ENCODE peak calls at places on chromosomes 11 and 22, in four cellular contexts. N is mesendoderm, I is lower lobe of right lung, U is neural progenitor cell. X is an unnamed sample. For H3K27me3, the result is how much of the 10 kb centered on the place peaks cover.

GRCh38 chr11:17188675-17189074 is 19.1 kb downstream of the PIK3C2A start:
- DNase-seq in N (peak), U (peak), I (no peak), X (no peak)

GRCh38 chr11:132844956-132845355 is 687.3 kb downstream of the OPCML start:
- DNase-seq in N (peak), U (no peak), I (no peak), X (no peak)

GRCh38 chr11:5688482-5688881 is 1.1 kb upstream of the TRIM22 start:
- DNase-seq in I (no peak), U (no peak), N (no peak), X (no peak)

GRCh38 chr11:129145276-129145675 is 46.8 kb downstream of the ARHGAP32 start:
- DNase-seq in N (no peak), U (no peak), I (no peak), X (no peak)

GRCh38 chr11:127193916-127194315 is 193.3 kb upstream of the KIRREL3 start:
- DNase-seq in N (peak), I (no peak), U (no peak), X (no peak)

GRCh38 chr11:12354750-12355545 is 22.4 kb upstream of the PARVA start:
- DNase-seq in N (peak), U (no peak), I (no peak), X (no peak)

GRCh38 chr22:40491990-40492631 is 121.7 kb downstream of the SGSM3 start:
- DNase-seq in I (no peak), U (no peak), N (no peak), X (no peak)

GRCh38 chr22:17578129-17578754 is 14.9 kb downstream of the SLC25A18 start:
- DNase-seq in N (no peak), I (peak), U (no peak), X (no peak)

GRCh38 chr22:36298118-36298517 is 45.2 kb downstream of the APOL1 start:
- DNase-seq in I (no peak), N (no peak), U (no peak), X (peak)

GRCh38 chr11:42407379-42407778 is 904.4 kb upstream of the API5 start:
- DNase-seq in N (peak), U (peak), I (no peak), X (peak)

GRCh38 chr22:43742551-43742950 is 69.6 kb downstream of the EFCAB6 start:
- DNase-seq in N (no peak), U (no peak), I (no peak), X (peak)

GRCh38 chr11:64358907-64359711 is at the start of gene RPS6KA4:
- DNase-seq in I (peak), U (peak), N (peak), X (no peak)

GRCh38 chr11:20397281-20397680 is 9.8 kb downstream of the PRMT3 start:
- DNase-seq in N (peak), I (no peak), U (peak), X (no peak)

GRCh38 chr11:78961938-78962701 is 387.5 kb upstream of the NARS2 start:
- DNase-seq in N (peak), U (peak), I (no peak), X (no peak)

GRCh38 chr11:102120437-102120935 is 10.2 kb downstream of the YAP1 start:
- DNase-seq in I (no peak), N (peak), U (no peak), X (no peak)

GRCh38 chr11:94671553-94672366 is 96.4 kb upstream of the AMOTL1 start:
- DNase-seq in I (no peak), N (no peak), U (no peak), X (no peak)

GRCh38 chr11:58992489-58992888 is 53.2 kb downstream of the GLYATL1 start:
- DNase-seq in N (no peak), U (no peak), I (no peak), X (no peak)

GRCh38 chr22:49204599-49205214 is 623.0 kb downstream of the BRD1 start:
- DNase-seq in I (no peak), N (no peak), U (no peak), X (no peak)

GRCh38 chr11:123378096-123378495 is 52.0 kb upstream of the GRAMD1B start:
- DNase-seq in N (no peak), I (no peak), U (no peak), X (no peak)
- H3K4me3 ChIP-seq in N (no peak), I (no peak), U (no peak), X (no peak)

GRCh38 chr22:31945478-31945815 is 1.1 kb downstream of the YWHAH start:
- DNase-seq in N (no peak), U (no peak), I (no peak), X (no peak)
- H3K27ac ChIP-seq in N (peak), U (no peak), I (peak), X (peak)

DNA sequence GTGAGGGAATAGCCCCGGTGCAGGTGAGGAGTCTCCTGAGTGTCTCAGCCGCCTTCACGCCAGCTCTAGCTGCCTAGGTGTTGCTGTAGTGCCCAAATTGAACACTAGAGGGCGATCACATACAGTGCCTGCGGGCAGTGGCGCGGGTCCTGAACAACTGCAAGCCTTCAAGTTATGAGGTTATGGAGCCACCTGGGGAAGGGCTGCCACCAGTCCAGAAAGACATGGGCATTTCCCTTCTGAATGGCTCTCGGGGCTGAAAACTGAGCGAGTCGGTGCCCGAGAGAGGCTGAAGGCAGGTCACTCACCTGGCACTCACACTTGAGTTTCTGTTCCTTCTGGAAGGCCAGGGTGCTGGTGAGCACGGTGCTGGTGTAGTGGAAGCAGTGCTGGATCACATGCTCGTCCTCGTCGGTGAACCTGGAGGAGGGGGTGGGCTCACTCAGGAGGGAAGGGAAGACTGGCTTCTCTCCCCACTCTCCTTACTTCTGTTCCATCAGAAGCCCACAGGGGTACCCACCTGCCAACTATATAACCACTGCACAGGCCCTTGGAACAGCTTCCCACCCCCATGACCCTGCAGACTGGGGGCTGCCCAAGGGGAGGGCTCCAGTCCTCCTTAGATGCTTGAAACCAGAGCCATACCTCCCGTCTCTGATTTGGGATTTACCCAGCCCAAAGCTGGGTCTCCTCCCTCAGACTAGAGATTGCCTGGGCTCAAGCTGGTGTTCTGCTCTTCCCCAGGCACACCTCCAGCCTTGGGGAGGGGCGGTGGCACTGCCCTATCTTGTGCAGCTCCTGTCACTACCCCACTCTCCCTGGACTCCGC is 88.2 kb downstream of the PDE2A start:
- DNase-seq in U (peak), N (peak), I (peak), X (peak)
- H3K27me3 ChIP-seq in U (half or more), N (under half), I (half or more), X (under half)

DNA sequence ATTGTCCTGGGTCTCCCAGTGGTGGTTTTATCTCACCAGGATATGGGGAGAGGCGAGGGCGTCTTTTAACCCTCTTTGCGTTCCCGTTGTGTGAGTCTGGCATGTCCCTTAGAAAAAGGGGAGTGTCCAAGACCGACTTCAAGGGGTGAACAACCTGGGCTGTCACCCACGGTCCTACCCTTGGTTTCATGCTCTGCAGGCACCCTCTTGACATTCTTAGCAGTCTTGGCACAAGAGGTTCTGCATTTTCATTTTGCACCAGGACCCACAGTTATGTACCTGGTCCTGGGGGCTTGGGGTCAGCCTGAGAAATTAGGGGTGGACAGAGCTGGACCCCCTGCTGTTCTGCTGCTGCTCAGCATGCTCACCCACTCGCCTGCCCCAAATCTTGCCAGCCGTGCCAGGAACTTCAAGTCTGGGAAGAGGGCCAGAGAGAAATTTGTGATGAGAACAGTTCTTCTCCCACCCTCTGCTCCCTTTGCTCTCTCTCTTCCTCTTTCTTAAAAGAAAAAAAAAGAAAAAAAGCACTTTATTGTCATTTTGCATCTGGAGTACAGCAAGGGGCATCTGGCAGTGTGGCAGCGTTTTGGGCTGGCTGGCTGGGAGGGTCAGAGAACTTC is 471.2 kb downstream of the MIAT start:
- DNase-seq in U (no peak), I (no peak), N (no peak), X (no peak)
- H3K4me3 ChIP-seq in U (no peak), I (no peak), N (no peak), X (peak)

GRCh38 chr11:110200241-110200640 is 96.2 kb downstream of the RDX start:
- DNase-seq in I (no peak), U (no peak), N (no peak), X (no peak)

GRCh38 chr11:110199184-110199981 is 97.0 kb downstream of the RDX start:
- DNase-seq in I (no peak), U (peak), N (no peak), X (peak)

GRCh38 chr11:110198031-110198729 is 98.2 kb downstream of the RDX start:
- DNase-seq in N (no peak), U (no peak), I (no peak), X (no peak)

GRCh38 chr11:110196884-110197420 is 99.5 kb downstream of the RDX start:
- DNase-seq in I (no peak), U (no peak), N (no peak), X (peak)

GRCh38 chr11:110200836-110201235 is 95.6 kb downstream of the RDX start:
- DNase-seq in N (no peak), U (no peak), I (no peak), X (no peak)
- H3K27ac ChIP-seq in N (no peak), U (no peak), I (no peak), X (no peak)

DNA sequence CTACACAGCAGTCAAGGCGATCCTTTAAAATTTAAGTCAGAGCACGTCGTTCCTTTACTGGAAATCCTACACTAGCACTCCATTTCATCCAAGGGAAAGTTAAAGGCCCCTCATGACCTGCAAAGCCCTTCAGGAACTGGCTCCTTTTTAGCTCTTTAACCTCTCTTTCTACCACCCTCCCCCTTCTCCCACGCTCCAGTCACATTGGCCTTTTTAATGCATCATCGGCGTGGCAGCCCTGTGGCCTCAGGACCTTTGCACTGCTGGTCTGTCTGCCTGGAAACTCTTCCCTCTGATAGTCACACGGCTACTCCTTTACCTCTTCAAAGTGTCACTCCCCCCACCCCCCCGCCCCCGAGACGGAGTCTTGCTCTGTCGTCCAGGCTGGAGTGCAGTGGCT is 1.2 kb upstream of the PTPN5 start:
- DNase-seq in N (no peak), I (no peak), U (no peak), X (no peak)
- H3K27me3 ChIP-seq in N (under half), I (under half), U (half or more), X (under half)

DNA sequence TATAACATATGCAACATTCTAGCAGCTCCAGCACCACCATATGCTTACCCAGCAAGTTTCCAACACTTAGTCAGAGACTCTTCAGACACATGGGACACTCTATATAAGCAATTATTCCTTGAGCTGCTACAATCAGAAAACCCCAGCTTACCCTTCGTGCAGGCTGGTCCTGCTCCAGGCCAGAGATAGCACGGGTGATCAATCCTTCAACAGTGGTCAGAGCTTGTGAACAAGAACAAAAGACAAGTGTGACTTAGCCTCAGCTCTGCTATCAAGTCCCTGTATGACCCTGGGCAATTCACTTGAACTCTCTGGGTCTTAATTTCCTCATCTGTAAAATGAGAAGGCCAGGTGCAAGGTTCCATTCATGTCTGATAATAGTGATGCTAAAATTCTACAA is 1.5 kb downstream of the ZPR1 start:
- DNase-seq in I (no peak), N (no peak), U (no peak), X (no peak)
- H3K4me3 ChIP-seq in I (peak), N (no peak), U (no peak), X (no peak)

GRCh38 chr22:45975266-45976161 is 1.4 kb downstream of the WNT7B start:
- DNase-seq in U (peak), N (peak), I (no peak), X (no peak)

GRCh38 chr22:45977003-45977395 is at the start of gene WNT7B:
- DNase-seq in N (peak), U (peak), I (peak), X (no peak)

GRCh38 chr22:45976351-45977002 is 485 bp downstream of the WNT7B start:
- DNase-seq in I (no peak), U (peak), N (no peak), X (no peak)

GRCh38 chr22:45978275-45978713 is 1.3 kb upstream of the WNT7B start:
- DNase-seq in I (no peak), N (no peak), U (no peak), X (no peak)

DNA sequence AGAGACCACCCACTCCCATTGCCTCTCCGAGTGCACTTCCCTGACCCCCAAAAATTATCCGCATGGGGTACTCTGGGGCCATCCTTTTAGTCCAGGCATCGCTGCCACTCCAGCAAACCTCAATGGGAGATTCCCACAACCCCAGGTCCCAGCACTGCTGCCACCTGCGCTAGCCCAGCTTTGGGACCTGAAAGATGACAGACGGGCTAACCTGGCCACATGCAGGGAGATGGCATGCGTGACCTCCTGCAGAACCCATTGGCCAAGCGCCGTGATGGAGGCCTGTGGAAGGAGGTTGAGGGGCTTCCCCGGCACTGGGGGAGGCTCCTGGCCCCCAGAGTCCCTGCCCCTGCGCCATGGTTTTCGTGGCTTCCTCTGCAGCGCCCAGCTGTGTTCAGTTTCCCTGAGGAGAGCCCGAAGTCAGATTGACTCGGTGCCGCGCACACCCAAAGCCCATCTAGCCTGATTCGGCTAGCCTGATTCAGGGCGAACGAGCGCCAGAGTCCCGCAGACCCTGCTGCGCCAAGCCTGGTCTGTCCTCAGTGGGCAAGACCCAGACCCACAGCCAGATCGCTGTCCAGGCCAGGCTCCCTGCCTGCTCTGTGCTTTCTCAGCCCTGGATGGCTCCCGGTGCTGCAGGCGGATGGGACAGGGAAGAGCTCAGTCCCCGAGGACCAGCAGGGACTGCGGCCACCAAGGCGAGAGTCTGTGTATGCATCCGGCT is 751 bp upstream of the WNT7B start:
- DNase-seq in U (peak), I (no peak), N (peak), X (peak)
- H3K27ac ChIP-seq in U (no peak), I (peak), N (no peak), X (no peak)

GRCh38 chr11:69640995-69641581 is at the start of gene CCND1:
- DNase-seq in I (peak), N (peak), U (peak), X (peak)
- H3K27me3 ChIP-seq in I (under half), N (under half), U (under half), X (half or more)